ENCODE peak calls at places on chromosome 11, in eight cellular contexts. H is cardiac fibroblast; S is left ventricle myocardium inferior; Z is GM23338; D is GM13977; J is fibroblast of villous mesenchyme; B is CD4-positive, alpha-beta T cell; I is A549. C is an unnamed sample.

GRCh38 chr11:58028687-58029411 is 1.9 kb upstream of the OR6Q1 start:
- DNase-seq in Z (no peak), J (peak), D (no peak), I (no peak), H (peak), S (no peak), B (no peak), C (no peak)

GRCh38 chr11:1921576-1922141 is 2.2 kb downstream of the TNNT3 start:
- DNase-seq in B (no peak), S (no peak), Z (no peak), I (no peak), H (peak), J (no peak), D (peak), C (no peak)

GRCh38 chr11:117070016-117070415 is 28.2 kb downstream of the SIK3 start:
- DNase-seq in Z (no peak), B (no peak), S (no peak), J (peak), D (no peak), I (no peak), H (peak), C (no peak)

GRCh38 chr11:129279326-129280026 is 87.4 kb upstream of the ARHGAP32 start:
- DNase-seq in D (peak), I (peak), H (peak), Z (peak), J (peak), B (peak), S (peak), C (peak)

GRCh38 chr11:135069884-135070283 is 657.8 kb upstream of the B3GAT1 start:
- DNase-seq in B (no peak), J (no peak), D (no peak), H (peak), Z (no peak), I (no peak), S (no peak), C (no peak)

GRCh38 chr11:623999-624704 is 603 bp downstream of the CDHR5 start:
- DNase-seq in Z (no peak), D (no peak), I (peak), S (no peak), B (no peak), J (peak), H (no peak), C (no peak)

GRCh38 chr11:12157241-12157661 is 46.9 kb downstream of the MICAL2 start:
- DNase-seq in I (no peak), B (no peak), S (no peak), Z (no peak), J (peak), H (peak), D (no peak), C (no peak)

GRCh38 chr11:26276798-26277424 is 55.0 kb upstream of the ANO3 start:
- DNase-seq in J (peak), B (no peak), D (peak), H (peak), I (peak), S (peak), Z (peak), C (no peak)

GRCh38 chr11:123137496-123138270 is 57.4 kb downstream of the CLMP start:
- DNase-seq in I (no peak), D (peak), S (peak), B (no peak), H (peak), Z (peak), J (peak), C (no peak)

GRCh38 chr11:839875-840617 is 2.3 kb downstream of the POLR2L start:
- DNase-seq in B (no peak), H (no peak), D (no peak), Z (no peak), I (no peak), J (no peak), S (no peak), C (no peak)

GRCh38 chr11:31825453-31826391 is 14.6 kb upstream of the PAX6 start:
- DNase-seq in S (no peak), I (no peak), J (no peak), B (no peak), H (no peak), D (peak), Z (peak), C (peak)

GRCh38 chr11:78642979-78643675 is 68.5 kb upstream of the NARS2 start:
- DNase-seq in Z (no peak), H (no peak), S (no peak), J (no peak), B (no peak), D (no peak), I (no peak), C (no peak)

GRCh38 chr11:65903068-65903481 is 2.9 kb upstream of the FOSL1 start:
- DNase-seq in D (no peak), I (peak), Z (peak), B (no peak), J (peak), S (no peak), H (peak), C (no peak)

GRCh38 chr11:95082576-95083001 is 7.1 kb upstream of the ENDOD1 start:
- DNase-seq in D (no peak), I (no peak), J (no peak), H (no peak), S (no peak), B (no peak), Z (no peak), C (no peak)

DNA sequence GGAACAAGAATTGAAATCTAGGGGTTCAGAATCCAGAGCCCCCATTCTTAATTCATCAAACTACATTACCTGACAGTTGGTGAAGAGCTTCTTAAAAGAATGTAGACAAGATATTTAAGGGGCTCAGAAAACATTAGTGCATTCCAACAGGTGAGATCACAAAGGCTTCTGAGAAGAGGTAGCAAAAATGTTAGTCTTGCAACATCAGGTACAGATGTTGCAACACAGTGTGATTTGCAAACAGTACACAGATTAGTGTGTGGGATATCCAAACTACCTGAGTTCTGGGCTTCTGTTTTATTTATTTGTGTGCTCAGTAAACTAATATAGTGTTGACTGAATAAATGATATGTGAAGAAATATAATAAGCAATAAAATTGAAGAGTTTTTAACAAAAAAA is 11.8 kb downstream of the CASP4 start:
- DNase-seq in S (no peak), I (no peak), B (no peak), J (peak), D (no peak), H (peak), Z (peak), C (no peak)
- TF ChIP-seq CTCF in S (no peak), I (no peak), B (no peak), J (no peak), D (no peak), H (no peak), Z (no peak), C (no peak)

DNA sequence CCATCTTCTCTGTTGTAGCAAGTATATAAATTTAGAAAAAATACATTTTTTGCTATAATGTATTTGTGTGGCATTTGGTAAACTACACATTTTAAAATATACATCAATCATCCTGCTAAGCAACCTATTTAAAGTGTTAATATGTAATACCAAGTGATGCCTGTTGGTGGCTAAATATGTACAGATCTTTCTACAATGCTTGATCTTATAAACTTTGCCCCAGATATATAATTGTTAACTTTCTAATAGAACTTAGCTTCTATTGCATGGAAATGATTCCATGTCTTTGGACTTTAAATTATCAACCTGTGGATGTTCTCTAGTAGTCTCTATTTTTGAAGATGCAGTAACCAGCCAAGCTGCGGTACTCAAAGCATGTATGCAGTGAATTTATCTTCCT is 1260.4 kb upstream of the RAG2 start:
- DNase-seq in I (no peak), H (peak), D (no peak), B (no peak), S (no peak), J (no peak), Z (no peak), C (no peak)
- TF ChIP-seq CTCF in I (no peak), H (no peak), D (no peak), B (no peak), S (no peak), J (no peak), Z (peak), C (no peak)

GRCh38 chr11:13487661-13488030 is 8.2 kb downstream of the PTH start:
- DNase-seq in D (peak), S (no peak), H (peak), Z (peak), B (no peak), J (no peak), I (peak), C (no peak)
- TF ChIP-seq CTCF in D (peak), S (no peak), H (peak), Z (peak), B (peak), J (peak), I (no peak), C (peak)

GRCh38 chr11:127340438-127340837 is 339.9 kb upstream of the KIRREL3 start:
- DNase-seq in D (no peak), Z (no peak), J (no peak), H (no peak), I (no peak), B (no peak), S (no peak), C (no peak)

GRCh38 chr11:127350476-127350875 is 349.9 kb upstream of the KIRREL3 start:
- DNase-seq in B (no peak), D (no peak), S (no peak), I (no peak), H (no peak), J (no peak), Z (no peak), C (no peak)

GRCh38 chr11:127345819-127346459 is 345.4 kb upstream of the KIRREL3 start:
- DNase-seq in D (peak), I (peak), J (peak), B (peak), S (peak), Z (peak), H (peak), C (no peak)
- TF ChIP-seq CTCF in D (peak), I (peak), J (peak), B (peak), S (peak), Z (peak), H (peak), C (peak)

DNA sequence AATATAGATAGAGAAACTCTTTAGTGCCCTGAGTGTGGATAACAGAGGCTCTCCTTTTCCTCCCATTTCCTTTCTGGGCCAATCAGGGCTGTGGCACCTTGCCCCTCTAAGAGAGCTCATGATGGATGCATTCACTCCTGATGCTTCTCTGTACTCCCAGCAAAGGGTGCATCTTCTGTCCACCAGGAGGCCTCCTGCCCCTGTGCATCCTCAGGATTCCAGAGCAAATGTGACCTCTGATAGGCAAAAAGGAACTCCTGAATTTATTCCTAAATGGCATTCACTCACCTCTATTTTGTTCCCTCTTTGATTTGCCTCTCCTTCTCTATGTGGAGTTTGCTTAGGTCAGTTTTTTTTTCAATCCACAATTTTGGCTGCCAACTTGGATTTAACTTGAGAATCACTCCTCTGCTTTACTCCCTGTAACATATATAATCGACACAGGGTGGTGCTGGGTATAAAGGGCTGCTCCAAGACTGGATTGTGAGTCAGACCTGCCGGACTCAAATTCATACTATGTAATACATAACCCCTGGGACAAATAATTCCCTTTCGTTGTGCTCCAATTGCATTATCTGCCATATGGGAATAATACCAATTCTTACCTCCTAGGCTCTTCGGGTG is 1.1 kb upstream of the MRGPRX4 start:
- DNase-seq in D (no peak), H (peak), I (peak), Z (peak), J (peak), B (no peak), S (no peak), C (no peak)
- TF ChIP-seq CTCF in D (peak), H (peak), I (peak), Z (peak), J (peak), B (no peak), S (peak), C (peak)

GRCh38 chr11:3992964-3993363 is 101.6 kb upstream of the RRM1 start:
- DNase-seq in H (no peak), I (no peak), Z (no peak), B (no peak), J (no peak), S (no peak), D (no peak), C (no peak)
- TF ChIP-seq CTCF in H (no peak), I (no peak), Z (no peak), B (no peak), J (no peak), S (no peak), D (no peak), C (no peak)